ENCODE peak calls at places on chromosomes 11 and 22, in ten cellular contexts. N, D, F, Y, U, O, T, L, S and I are unnamed samples. For H3K4me1, the result is how much of the 10 kb centered on the place peaks cover.

GRCh38 chr11:117096140-117096972 is 1.9 kb downstream of the SIK3 start:
- DNase-seq in D (no peak), N (no peak), T (peak), L (no peak), F (no peak), U (peak), O (peak), S (no peak), Y (peak), I (no peak)

GRCh38 chr11:72750086-72750485 is 2.1 kb downstream of the ARAP1 start:
- DNase-seq in D (no peak), N (no peak), O (no peak), T (no peak), F (no peak), L (no peak), U (no peak), Y (no peak), S (no peak), I (no peak)

GRCh38 chr22:32376681-32377080 is 19.0 kb downstream of the RFPL3 start:
- DNase-seq in T (no peak), N (no peak), F (no peak), U (no peak), Y (no peak), L (no peak), D (no peak), O (no peak), S (no peak), I (no peak)

GRCh38 chr11:106098893-106099553 is 21.6 kb downstream of the AASDHPPT start:
- DNase-seq in N (no peak), S (no peak), O (no peak), T (no peak), F (no peak), L (no peak), U (no peak), Y (no peak), D (no peak), I (no peak)

GRCh38 chr11:96037267-96037990 is 113.5 kb upstream of the MTMR2 start:
- DNase-seq in N (no peak), Y (no peak), O (no peak), F (no peak), D (no peak), L (no peak), U (no peak), S (no peak), T (no peak), I (no peak)

GRCh38 chr11:17516551-17517150 is 27.6 kb downstream of the USH1C start:
- DNase-seq in L (no peak), S (no peak), Y (no peak), D (no peak), T (no peak), U (no peak), N (no peak), F (no peak), O (no peak), I (no peak)

GRCh38 chr11:29934115-29934638 is 82.7 kb downstream of the KCNA4 start:
- DNase-seq in O (no peak), S (no peak), T (no peak), Y (no peak), F (no peak), N (no peak), D (no peak), U (no peak), L (no peak), I (no peak)

GRCh38 chr11:122815900-122816299 is 22.4 kb upstream of the CRTAM start:
- DNase-seq in L (no peak), T (no peak), U (no peak), N (no peak), Y (no peak), D (no peak), S (no peak), F (no peak), O (no peak), I (no peak)

GRCh38 chr22:20131593-20131855 is at the start of gene ZDHHC8:
- DNase-seq in L (no peak), Y (no peak), F (peak), T (no peak), O (no peak), D (no peak), S (no peak), U (no peak), N (no peak), I (no peak)

GRCh38 chr11:133162228-133162627 is 370.1 kb downstream of the OPCML start:
- DNase-seq in D (no peak), N (peak), U (no peak), O (no peak), L (no peak), T (no peak), F (peak), Y (no peak), S (no peak), I (no peak)

GRCh38 chr11:83612891-83613766 is 327.0 kb upstream of the CCDC90B start:
- DNase-seq in L (no peak), N (no peak), D (no peak), S (no peak), O (no peak), U (peak), F (no peak), T (peak), Y (peak), I (no peak)
- TF ChIP-seq POLR2AphosphoS5 in L (no peak), N (no peak), D (no peak), S (no peak), O (no peak), U (no peak), F (no peak), T (no peak), Y (no peak), I (no peak)

DNA sequence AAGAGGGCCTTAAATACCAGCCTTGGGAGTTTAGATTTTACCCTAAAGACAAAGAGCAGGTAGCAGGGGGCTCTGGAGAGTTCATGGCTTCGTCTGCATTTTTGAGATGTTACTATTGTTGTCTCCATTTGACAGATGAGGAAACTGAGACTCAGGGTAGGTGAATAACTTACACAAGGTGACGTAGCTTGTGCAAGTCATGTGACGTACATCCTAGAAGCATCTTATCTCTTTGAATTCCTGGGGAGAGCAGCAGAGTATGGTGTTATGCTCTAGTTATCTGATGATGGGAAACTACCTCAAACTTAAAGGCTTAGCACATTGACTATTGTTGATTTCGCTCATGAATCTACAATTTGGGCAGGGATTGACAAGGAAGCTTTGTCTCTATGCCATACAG is 52.3 kb upstream of the TSKU start:
- DNase-seq in U (no peak), O (no peak), N (no peak), F (no peak), D (no peak), T (no peak), L (no peak), S (no peak), Y (no peak), I (no peak)
- H3K27ac ChIP-seq in U (no peak), O (no peak), N (no peak), F (no peak), D (no peak), T (no peak), L (no peak), S (no peak), Y (no peak), I (no peak)

GRCh38 chr11:86893235-86893634 is 62.0 kb downstream of the FZD4 start:
- DNase-seq in N (no peak), T (no peak), S (no peak), F (no peak), D (no peak), L (no peak), U (no peak), O (no peak), Y (no peak), I (no peak)
- H3K4me1 ChIP-seq in N (under half), T (under half), S (under half), F (under half), D (under half), L (under half), U (under half), O (under half), Y (under half), I (under half)

GRCh38 chr11:63557548-63557947 is 5.6 kb downstream of the PLAAT2 start:
- DNase-seq in O (no peak), L (no peak), F (no peak), N (peak), U (no peak), S (no peak), D (no peak), T (no peak), Y (no peak), I (peak)

GRCh38 chr11:63563201-63564055 is at the start of gene PLAAT2:
- DNase-seq in N (no peak), D (no peak), O (no peak), F (no peak), T (no peak), Y (no peak), S (no peak), U (no peak), L (no peak), I (peak)

GRCh38 chr11:63564056-63564784 is 1.0 kb upstream of the PLAAT2 start:
- DNase-seq in L (no peak), F (peak), Y (peak), D (no peak), N (no peak), O (no peak), T (no peak), U (no peak), S (no peak), I (peak)

GRCh38 chr11:63558459-63559157 is 4.6 kb downstream of the PLAAT2 start:
- DNase-seq in U (no peak), S (no peak), L (no peak), N (no peak), Y (no peak), F (no peak), D (no peak), T (no peak), O (no peak), I (peak)

DNA sequence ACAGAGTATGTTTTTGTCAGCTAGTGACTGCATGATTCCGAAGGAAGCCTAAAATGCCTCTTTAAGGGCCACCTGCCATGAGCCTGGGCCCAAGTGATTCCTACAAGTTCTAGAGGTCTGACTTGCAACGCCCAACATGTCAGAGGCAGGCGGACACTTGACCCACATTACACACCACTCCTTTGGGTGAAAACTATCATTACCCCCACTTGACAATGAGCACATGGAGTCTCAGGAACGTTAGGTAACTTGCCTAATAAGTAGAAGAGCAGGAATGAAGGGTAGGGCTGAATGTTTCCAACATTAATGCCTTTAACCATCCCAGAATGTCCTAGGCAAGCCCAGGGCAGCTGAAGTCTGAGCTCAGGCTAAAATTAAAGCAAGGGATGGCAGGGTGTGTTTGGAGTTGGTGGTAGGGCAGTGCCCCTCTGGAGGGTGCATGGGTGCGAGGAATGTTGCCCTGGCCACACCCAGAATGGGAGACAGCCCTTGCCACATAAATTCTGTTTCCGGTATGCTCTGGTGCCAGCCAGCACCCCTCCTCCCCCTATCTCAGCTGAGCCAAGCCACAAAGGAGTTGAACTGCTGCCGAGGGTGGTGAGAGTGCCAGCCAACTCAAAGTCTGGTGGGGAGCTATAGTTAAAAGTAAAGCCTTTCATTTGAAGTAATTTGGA is 2.5 kb downstream of the PLAAT2 start:
- DNase-seq in L (no peak), D (no peak), Y (no peak), S (peak), N (peak), F (peak), U (no peak), O (no peak), T (no peak), I (peak)
- TF ChIP-seq POLR2AphosphoS5 in L (no peak), D (no peak), Y (no peak), S (no peak), N (peak), F (no peak), U (no peak), O (no peak), T (no peak), I (no peak)

GRCh38 chr22:35399114-35399677 is 744 bp upstream of the MCM5 start:
- DNase-seq in O (no peak), L (no peak), F (no peak), S (no peak), N (no peak), T (peak), U (peak), D (no peak), Y (no peak), I (no peak)
- H3K27ac ChIP-seq in O (peak), L (peak), F (peak), S (peak), N (peak), T (peak), U (peak), D (peak), Y (peak), I (peak)

GRCh38 chr11:118907051-118907748 is 18.5 kb downstream of the BCL9L start:
- DNase-seq in U (peak), D (peak), N (peak), L (no peak), O (no peak), Y (peak), F (peak), T (peak), S (peak), I (peak)
- H3K4me1 ChIP-seq in U (under half), D (under half), N (under half), L (under half), O (under half), Y (under half), F (half or more), T (under half), S (half or more), I (half or more)

GRCh38 chr11:36009469-36009868 is 65.6 kb downstream of the LDLRAD3 start:
- DNase-seq in Y (no peak), L (no peak), D (peak), S (no peak), O (no peak), T (no peak), U (no peak), F (no peak), N (no peak), I (no peak)
- TF ChIP-seq POLR2AphosphoS5 in Y (no peak), L (no peak), D (no peak), S (no peak), O (no peak), T (no peak), U (peak), F (no peak), N (no peak), I (no peak)

GRCh38 chr11:23112390-23112789 is 252.1 kb upstream of the CCDC179 start:
- DNase-seq in N (no peak), T (peak), L (no peak), F (no peak), S (no peak), D (no peak), U (no peak), O (no peak), Y (no peak), I (no peak)

GRCh38 chr11:23113887-23114216 is 253.6 kb upstream of the CCDC179 start:
- DNase-seq in T (no peak), O (no peak), N (no peak), U (no peak), D (no peak), F (no peak), S (no peak), Y (no peak), L (no peak), I (no peak)

DNA sequence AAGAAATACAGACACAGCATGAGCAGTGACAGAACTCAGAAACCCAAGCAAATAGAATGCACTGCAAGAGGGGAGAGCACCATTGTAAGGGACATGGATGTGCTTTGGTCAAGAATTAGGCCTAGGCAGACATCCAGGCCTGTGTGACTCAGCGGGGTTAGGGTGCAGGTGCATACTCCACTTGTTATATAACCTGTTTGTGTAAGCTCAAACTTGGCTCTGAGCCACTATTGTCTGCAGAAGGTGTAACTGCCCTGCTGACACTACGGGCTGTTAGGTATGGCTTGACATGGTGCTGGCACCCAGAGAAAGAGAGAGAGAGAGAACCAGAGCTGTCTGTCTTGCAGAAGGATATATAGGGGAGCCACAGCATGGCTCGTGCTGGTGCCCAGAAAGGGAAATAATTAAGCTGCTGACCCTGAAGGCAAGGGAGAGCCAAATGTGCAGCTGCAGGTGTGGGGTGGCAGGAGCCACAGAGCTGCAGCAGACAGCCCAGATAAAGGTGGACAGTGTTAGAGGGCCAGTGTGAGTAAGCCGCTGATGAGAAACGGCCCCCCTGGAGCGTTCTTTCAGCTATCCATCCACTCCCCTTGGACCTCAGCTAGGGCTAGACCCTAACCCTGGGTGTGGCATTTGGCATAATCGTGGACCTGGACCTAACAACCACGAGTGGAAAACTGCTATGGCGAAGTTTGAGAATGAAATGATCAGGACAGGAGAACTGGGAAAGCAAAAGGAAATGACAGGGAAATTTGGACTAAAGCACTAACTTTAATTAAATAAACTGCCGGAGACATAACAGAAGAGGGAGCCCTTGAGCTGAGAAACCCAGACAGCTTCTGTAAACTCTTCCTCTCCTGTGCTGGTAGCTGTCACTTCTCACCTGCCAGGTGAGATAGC is 253.0 kb upstream of the CCDC179 start:
- DNase-seq in O (no peak), D (peak), T (peak), L (no peak), Y (no peak), N (peak), F (peak), U (peak), S (no peak), I (no peak)
- H3K27ac ChIP-seq in O (no peak), D (no peak), T (no peak), L (no peak), Y (no peak), N (no peak), F (no peak), U (no peak), S (no peak), I (no peak)

GRCh38 chr22:49354516-49355205 is 473.0 kb downstream of the BRD1 start:
- DNase-seq in S (no peak), D (no peak), F (peak), U (peak), N (no peak), Y (no peak), O (no peak), T (no peak), L (no peak), I (no peak)
- H3K4me1 ChIP-seq in S (under half), D (under half), F (under half), U (under half), N (under half), Y (under half), O (under half), T (under half), L (under half), I (under half)

GRCh38 chr11:32374261-32374711 is 61.1 kb downstream of the WT1 start:
- DNase-seq in F (no peak), S (no peak), L (peak), D (peak), T (peak), U (peak), N (no peak), Y (peak), O (peak), I (no peak)

GRCh38 chr11:32382339-32383049 is 52.8 kb downstream of the WT1 start:
- DNase-seq in T (no peak), S (no peak), N (no peak), O (no peak), U (no peak), D (no peak), Y (no peak), F (no peak), L (no peak), I (no peak)

GRCh38 chr11:32381149-32381548 is 54.2 kb downstream of the WT1 start:
- DNase-seq in L (no peak), Y (no peak), T (no peak), O (no peak), F (no peak), U (no peak), N (no peak), D (no peak), S (no peak), I (no peak)

DNA sequence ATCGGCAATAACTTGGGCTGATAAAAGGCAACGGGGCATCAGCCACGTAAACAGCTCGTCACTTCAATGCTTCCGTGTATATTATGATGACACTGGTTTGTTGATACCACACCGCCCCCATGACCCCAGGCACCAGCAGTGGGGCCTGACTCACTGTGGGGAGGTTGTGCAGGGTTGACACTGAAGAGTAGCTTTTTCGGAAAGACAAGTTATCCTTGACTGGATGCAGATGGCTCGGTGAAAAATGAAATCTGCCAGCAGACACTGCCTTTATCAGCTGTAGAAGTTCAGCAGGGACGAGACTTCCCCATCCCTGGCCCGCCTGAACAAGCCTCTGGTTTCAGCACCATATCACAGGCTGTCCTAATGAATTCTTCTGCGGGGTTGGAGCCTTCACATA is 55.6 kb downstream of the WT1 start:
- DNase-seq in U (no peak), L (no peak), T (no peak), D (no peak), N (no peak), Y (no peak), S (no peak), F (no peak), O (no peak), I (no peak)
- TF ChIP-seq POLR2AphosphoS5 in U (no peak), L (no peak), T (no peak), D (no peak), N (no peak), Y (no peak), S (no peak), F (no peak), O (no peak), I (no peak)